ENCODE peak calls at places on chromosomes 11 and 22, in five cellular contexts. Q, R, A, D and G are unnamed samples.

GRCh38 chr22:49480340-49480739 is 347.3 kb downstream of the BRD1 start:
- DNase-seq in Q (no peak), R (no peak), A (no peak), D (no peak), G (no peak)

GRCh38 chr22:31275576-31275975 is 16.7 kb downstream of the PIK3IP1 start:
- DNase-seq in Q (no peak), R (peak; percentile 27), A (no peak), D (no peak), G (no peak)

GRCh38 chr11:118310781-118311485 is 6.4 kb downstream of the CD3E start:
- DNase-seq in Q (no peak), R (peak; percentile 45), A (no peak), D (no peak), G (no peak)

GRCh38 chr11:17845431-17845881 is 110.9 kb downstream of the KCNC1 start:
- DNase-seq in Q (no peak), R (peak; percentile 89), A (no peak), D (no peak), G (peak; percentile 6)

GRCh38 chr11:76385903-76386302 is 4.8 kb downstream of the GVQW3 start:
- DNase-seq in Q (no peak), R (no peak), A (no peak), D (no peak), G (no peak)

GRCh38 chr11:126317681-126318641 is 14.1 kb downstream of the DCPS start:
- DNase-seq in Q (peak; percentile 88), R (no peak), A (no peak), D (peak; percentile 31), G (peak; percentile 68)

GRCh38 chr11:75576445-75577049 is 14.5 kb downstream of the SERPINH1 start:
- DNase-seq in Q (no peak), R (no peak), A (no peak), D (no peak), G (peak; percentile 56)

GRCh38 chr11:70226967-70227366 is 23.9 kb downstream of the FADD start:
- DNase-seq in Q (no peak), R (peak; percentile 33), A (peak; percentile 75), D (no peak), G (no peak)

GRCh38 chr11:18958221-18958910 is 19.2 kb upstream of the MRGPRX1 start:
- DNase-seq in Q (no peak), R (peak; percentile 77), A (no peak), D (no peak), G (no peak)

DNA sequence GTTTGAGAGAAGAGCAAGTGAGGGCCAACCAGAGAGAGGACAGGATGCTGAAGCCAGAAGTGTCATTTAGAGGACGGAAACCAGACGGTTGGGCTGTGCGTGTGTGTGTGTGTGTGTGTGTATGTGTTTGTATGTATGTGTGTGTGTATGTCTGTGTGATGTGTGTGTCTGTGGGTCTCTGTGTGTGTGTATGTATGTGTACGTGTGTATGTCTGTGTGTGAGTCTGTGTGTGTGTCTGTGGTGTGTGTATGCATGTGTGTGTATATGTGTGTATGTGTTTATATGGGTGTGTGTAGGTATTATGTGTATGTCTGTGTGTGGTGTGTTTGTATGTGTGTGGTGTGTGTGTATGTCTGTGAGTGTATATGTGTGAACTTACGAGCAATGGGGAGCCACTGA is 77.7 kb upstream of the EIF3D start:
- DNase-seq in Q (no peak), R (no peak), A (no peak), D (no peak), G (no peak)
- H3K27me3 ChIP-seq in Q (no peaks in the 10 kb centered on the region), R (peaks cover 26% of the 10 kb centered on the region), A (no peaks in the 10 kb centered on the region), D (peaks cover 99% of the 10 kb centered on the region), G (peaks cover 4% of the 10 kb centered on the region)

GRCh38 chr11:67502328-67502979 is 2.7 kb downstream of the PITPNM1 start:
- DNase-seq in Q (no peak), R (no peak), A (no peak), D (no peak), G (no peak)

GRCh38 chr11:67504023-67504949 is 877 bp downstream of the PITPNM1 start:
- DNase-seq in Q (no peak), R (peak; percentile 12), A (peak; percentile 71), D (no peak), G (peak; percentile 12)

GRCh38 chr11:67504950-67505561 is at the start of gene PITPNM1:
- DNase-seq in Q (no peak), R (peak; percentile 84), A (peak; percentile 88), D (no peak), G (no peak)

GRCh38 chr11:67501854-67502253 is 3.3 kb downstream of the PITPNM1 start:
- DNase-seq in Q (no peak), R (no peak), A (no peak), D (no peak), G (no peak)

DNA sequence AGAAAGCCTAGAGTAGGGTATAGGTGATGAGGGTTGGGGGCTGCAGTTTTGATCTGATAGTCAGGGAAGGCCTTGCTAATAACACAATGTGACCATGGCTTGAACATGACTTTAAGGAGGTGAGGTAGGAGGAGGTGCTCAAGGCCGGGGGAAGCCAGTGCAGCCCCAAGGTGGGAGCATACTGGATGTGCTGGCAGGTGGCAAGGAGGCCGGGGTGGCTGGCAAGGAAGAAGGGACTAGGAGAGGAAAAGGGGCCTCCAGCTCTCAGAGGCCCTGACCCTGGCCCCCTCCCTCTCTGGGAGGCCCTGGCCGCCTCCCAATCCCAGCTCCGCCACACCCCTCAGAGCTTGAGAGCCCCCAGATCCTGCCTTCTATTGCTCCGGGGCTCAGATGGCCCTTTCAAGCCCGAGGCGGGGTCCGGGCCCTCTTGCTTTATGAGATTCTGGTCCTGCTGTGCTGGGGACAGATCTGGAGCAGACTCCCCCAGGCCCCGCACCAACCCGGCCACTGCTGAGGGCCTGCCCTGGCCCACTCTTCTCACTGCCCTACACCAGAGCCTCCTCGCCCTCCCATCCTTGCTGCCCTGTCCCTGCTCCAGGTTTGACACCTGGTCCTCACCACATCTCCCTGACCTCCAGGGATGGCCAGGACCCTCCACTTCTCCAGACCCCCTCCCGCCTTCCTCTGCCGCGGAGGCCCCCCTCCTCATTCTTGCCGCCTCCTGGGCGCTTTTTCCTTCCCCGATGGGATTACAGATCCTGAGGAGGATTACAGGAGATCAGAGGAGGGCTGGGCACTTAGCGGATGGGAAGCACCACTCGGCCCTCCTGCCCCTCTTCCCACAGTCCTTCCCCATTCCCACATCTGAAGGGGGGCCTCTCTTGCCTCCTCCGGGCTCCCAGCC is 1.8 kb downstream of the PITPNM1 start:
- DNase-seq in Q (no peak), R (no peak), A (no peak), D (no peak), G (no peak)
- H3K27ac ChIP-seq in Q (no peak overlapping the region), R (no peak overlapping the region), A (no peak overlapping the region), D (no peak overlapping the region), G (no peak overlapping the region)

GRCh38 chr11:124194696-124195418 is 11.7 kb downstream of the OR10D3 start:
- DNase-seq in Q (no peak), R (peak; percentile 79), A (peak; percentile 67), D (peak; percentile 65), G (peak; percentile 55)

GRCh38 chr11:124193221-124193945 is 10.2 kb downstream of the OR10D3 start:
- DNase-seq in Q (no peak), R (no peak), A (no peak), D (no peak), G (no peak)

GRCh38 chr11:124194283-124194682 is 11.1 kb downstream of the OR10D3 start:
- DNase-seq in Q (no peak), R (no peak), A (no peak), D (no peak), G (no peak)

GRCh38 chr11:124197999-124198398 is 14.9 kb downstream of the OR10D3 start:
- DNase-seq in Q (no peak), R (no peak), A (no peak), D (no peak), G (no peak)

DNA sequence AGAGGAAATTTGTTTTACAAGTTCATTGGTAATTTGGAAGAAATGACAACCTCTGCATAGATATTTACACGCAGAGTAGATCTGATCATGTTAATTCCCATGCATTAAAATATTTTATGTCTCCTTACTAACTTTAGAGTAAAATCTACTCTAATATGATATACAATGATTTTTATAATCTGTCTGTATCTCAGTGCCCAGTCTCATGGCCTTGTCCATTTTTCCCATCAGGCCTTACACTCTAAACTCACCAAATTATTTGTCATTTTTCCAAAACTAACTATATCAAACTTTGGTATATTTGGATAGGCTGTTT is 12.2 kb downstream of the OR10D3 start:
- DNase-seq in Q (no peak), R (no peak), A (no peak), D (no peak), G (no peak)
- TF ChIP-seq CTCF in Q (no peak), R (peak; percentile 15), A (no peak), D (no peak), G (no peak)

DNA sequence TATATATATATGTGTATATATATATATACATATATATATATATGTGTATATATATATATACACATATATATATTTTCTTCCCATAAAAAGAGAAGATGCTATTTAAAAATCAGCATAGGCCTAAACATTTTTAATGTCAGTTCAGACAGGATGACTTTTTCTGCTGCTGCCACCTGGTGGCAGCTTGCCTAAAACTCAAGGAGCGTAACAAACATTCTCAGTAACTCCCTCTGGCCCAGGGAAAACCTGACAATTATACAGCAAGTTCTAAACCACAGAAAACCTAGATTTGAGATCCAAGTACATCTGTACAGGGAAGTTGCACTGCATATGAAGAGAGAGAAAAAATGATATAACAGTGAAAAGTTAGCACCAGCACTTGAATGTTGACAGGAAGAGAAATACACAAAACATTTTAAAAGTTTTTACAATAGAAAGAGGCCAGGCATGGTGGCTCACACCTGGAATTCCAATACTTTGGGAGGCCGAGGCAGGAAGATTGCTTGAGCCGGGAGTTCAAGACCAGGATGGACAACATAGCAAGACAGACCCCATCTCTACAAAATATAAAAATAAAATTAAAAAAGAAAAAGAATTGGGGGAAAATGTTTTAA is 16.6 kb downstream of the OR8A1 start:
- DNase-seq in Q (no peak), R (peak; percentile 84), A (peak; percentile 66), D (peak; percentile 53), G (peak; percentile 68)
- H3K27me3 ChIP-seq in Q (no peaks in the 10 kb centered on the region), R (peaks cover 81% of the 10 kb centered on the region), A (no peaks in the 10 kb centered on the region), D (no peaks in the 10 kb centered on the region), G (no peaks in the 10 kb centered on the region)

GRCh38 chr22:50487290-50488005 is 789 bp downstream of the MIOX start:
- DNase-seq in Q (no peak), R (no peak), A (no peak), D (no peak), G (no peak)

GRCh38 chr22:50488886-50489285 is 2.2 kb downstream of the MIOX start:
- DNase-seq in Q (no peak), R (no peak), A (peak; percentile 38), D (no peak), G (no peak)

GRCh38 chr22:50489363-50490243 is 2.9 kb downstream of the MIOX start:
- DNase-seq in Q (no peak), R (no peak), A (peak; percentile 46), D (no peak), G (no peak)

GRCh38 chr22:50488006-50488677 is 1.5 kb downstream of the MIOX start:
- DNase-seq in Q (no peak), R (no peak), A (no peak), D (no peak), G (no peak)

DNA sequence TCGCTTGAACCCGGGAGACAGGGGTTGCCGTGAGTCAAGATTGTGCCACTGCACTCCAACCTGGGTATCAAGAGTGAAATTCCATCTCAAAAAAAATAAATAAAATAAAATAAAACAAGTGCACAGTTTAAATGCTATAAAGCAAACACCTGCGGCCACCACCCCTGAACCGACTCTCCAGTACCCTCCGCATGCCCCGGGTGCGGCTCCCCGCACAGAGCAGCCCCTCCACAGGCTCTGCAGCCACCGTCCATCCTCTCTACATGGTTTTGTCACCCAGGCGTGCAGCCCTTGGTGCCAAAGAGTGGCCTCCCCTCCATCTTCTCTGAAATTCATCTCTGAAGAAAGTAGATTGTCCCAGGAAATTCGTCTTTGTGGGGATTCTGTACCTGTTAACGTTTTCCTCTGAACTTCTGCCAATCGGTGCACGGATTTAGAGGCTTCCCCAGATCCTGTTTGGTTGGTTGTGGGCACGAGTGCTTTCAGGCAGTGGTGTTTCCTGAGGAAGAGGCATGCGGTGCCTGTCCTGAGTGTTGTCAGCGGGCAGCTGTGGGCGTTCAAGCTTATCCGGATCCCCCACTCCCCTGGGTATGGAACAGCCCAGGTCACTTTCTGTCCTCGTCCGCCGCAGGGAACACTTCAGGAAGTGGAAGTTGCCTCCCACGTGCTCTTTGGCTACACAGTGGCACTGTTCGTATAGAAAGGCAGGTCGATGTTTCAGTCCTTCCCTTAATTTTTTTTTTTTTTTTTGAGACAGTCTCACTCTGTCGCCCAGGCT is 4.1 kb downstream of the MIOX start:
- DNase-seq in Q (no peak), R (no peak), A (no peak), D (no peak), G (no peak)
- H3K27ac ChIP-seq in Q (no peak overlapping the region), R (no peak overlapping the region), A (no peak overlapping the region), D (no peak overlapping the region), G (no peak overlapping the region)